ENCODE peak calls at places on chromosomes 4 and X, in seven cellular contexts. Y is brain microvascular endothelial cell; E is AG04450; T is NB4; C is stimulated activated CD4-positive, alpha-beta T cell treated with anti-CD3 and anti-CD28 coated beads, Interleukin-15, amount 100 ng/mL, for 1 hour; O is fibroblast of lung; N is activated CD4-positive, alpha-beta T cell treated with anti-CD3 and anti-CD28 coated beads, Interleukin-2, amount 50 U/mL, for 1 hour. M is an unnamed sample.
A peak's percentile ranks its signal among the peaks of the same experiment; 100 is the strongest.

GRCh38 chr4:14607001-14607400 is 395.3 kb upstream of the CPEB2 start:
- DNase-seq in E (no peak), T (no peak), N (no peak), Y (no peak), O (no peak), C (no peak), M (no peak)

GRCh38 chr4:174120446-174121142 is 162.9 kb downstream of the FBXO8 start:
- DNase-seq in E (peak; percentile 27), C (no peak), T (peak; percentile 68), Y (peak; percentile 67), N (no peak), O (peak; percentile 90), M (peak; percentile 31)

GRCh38 chr4:86857341-86858052 is 8.3 kb upstream of the SLC10A6 start:
- DNase-seq in O (no peak), Y (no peak), C (no peak), T (no peak), E (no peak), N (no peak), M (no peak)

GRCh38 chr4:81032174-81032551 is 1.7 kb downstream of the BMP3 start:
- DNase-seq in T (no peak), E (no peak), O (no peak), Y (no peak), N (no peak), C (no peak), M (no peak)

GRCh38 chr4:152586668-152587067 is 50.8 kb upstream of the FBXW7 start:
- DNase-seq in C (no peak), O (no peak), N (no peak), Y (no peak), E (no peak), T (peak; percentile 70), M (no peak)

GRCh38 chr4:70651864-70652506 is 14.3 kb downstream of the JCHAIN start:
- DNase-seq in E (no peak), T (peak; percentile 45), N (no peak), C (no peak), O (peak; percentile 66), Y (no peak), M (peak; percentile 11)

GRCh38 chr4:53734584-53735363 is 143.5 kb upstream of the LNX1 start:
- DNase-seq in N (no peak), T (peak; percentile 32), Y (peak; percentile 28), E (no peak), C (no peak), O (peak; percentile 59), M (peak; percentile 46)

GRCh38 chrX:110409925-110410324 is 51.3 kb downstream of the RTL9 start:
- DNase-seq in Y (peak; percentile 61), T (peak; percentile 25), N (no peak), O (peak; percentile 48), C (peak; percentile 1), E (no peak), M (no peak)

GRCh38 chr4:136768925-136769275 is 763.4 kb downstream of the PCDH18 start:
- DNase-seq in T (no peak), Y (no peak), N (no peak), C (no peak), E (no peak), O (no peak), M (no peak)

GRCh38 chr4:109472343-109472761 is 38.7 kb downstream of the SEC24B start:
- DNase-seq in E (peak; percentile 30), C (no peak), T (peak; percentile 51), N (no peak), O (peak; percentile 70), Y (peak; percentile 42), M (peak; percentile 27)

GRCh38 chr4:68342139-68342538 is 7.8 kb downstream of the YTHDC1 start:
- DNase-seq in C (no peak), T (no peak), E (no peak), Y (peak; percentile 92), O (peak; percentile 64), N (no peak), M (no peak)

GRCh38 chr4:10157478-10158354 is 41.1 kb upstream of the WDR1 start:
- DNase-seq in O (peak; percentile 83), N (peak; percentile 20), C (no peak), Y (peak; percentile 73), T (peak; percentile 72), E (peak; percentile 66), M (no peak)

GRCh38 chrX:10486373-10486772 is 134.0 kb downstream of the MID1 start:
- DNase-seq in T (no peak), E (peak; percentile 24), O (peak; percentile 47), C (no peak), N (no peak), Y (peak; percentile 56), M (peak; percentile 46)

GRCh38 chr4:158906073-158906472 is 137.2 kb downstream of the FNIP2 start:
- DNase-seq in N (no peak), E (no peak), Y (no peak), C (no peak), O (no peak), T (no peak), M (no peak)

GRCh38 chrX:69179380-69179911 is 14.2 kb upstream of the PJA1 start:
- DNase-seq in E (peak; percentile 1), Y (no peak), T (no peak), N (no peak), C (no peak), O (peak; percentile 24), M (no peak)

GRCh38 chrX:11437642-11438379 is 144.6 kb downstream of the AMELX start:
- DNase-seq in O (peak; percentile 53), N (no peak), T (no peak), C (no peak), E (no peak), Y (peak; percentile 85), M (no peak)

GRCh38 chr4:23930750-23931488 is 41.1 kb upstream of the PPARGC1A start:
- DNase-seq in Y (peak; percentile 64), N (no peak), O (peak; percentile 63), C (no peak), E (no peak), T (no peak), M (no peak)

GRCh38 chrX:55057691-55058249 is 17.1 kb upstream of the PAGE2B start:
- DNase-seq in O (peak; percentile 46), T (peak; percentile 20), Y (peak; percentile 57), E (no peak), N (peak; percentile 25), C (no peak), M (no peak)

GRCh38 chr4:109026588-109026987 is 263.7 kb upstream of the ETNPPL start:
- DNase-seq in C (no peak), O (no peak), Y (peak; percentile 35), T (no peak), N (no peak), E (peak; percentile 10), M (no peak)

GRCh38 chr4:65737672-65738071 is 67.4 kb upstream of the EPHA5 start:
- DNase-seq in Y (no peak), C (no peak), O (no peak), E (no peak), N (no peak), T (no peak), M (no peak)

GRCh38 chrX:46916273-46916672 is 4.1 kb downstream of the JADE3 start:
- DNase-seq in N (no peak), T (no peak), Y (no peak), O (no peak), C (no peak), E (no peak), M (no peak)

GRCh38 chrX:145817666-145818521 is at the start of gene SLITRK2:
- DNase-seq in O (peak; percentile 69), C (no peak), E (no peak), N (no peak), T (no peak), Y (no peak), M (no peak)

GRCh38 chrX:129932792-129933321 is 26.9 kb downstream of the UTP14A start:
- DNase-seq in T (peak; percentile 40), O (no peak), E (no peak), N (no peak), Y (no peak), C (no peak), M (no peak)

GRCh38 chr4:3732076-3733028 is 33.8 kb upstream of the ADRA2C start:
- DNase-seq in Y (no peak), C (no peak), N (no peak), T (no peak), E (no peak), O (no peak), M (no peak)

GRCh38 chrX:154044045-154044444 is 24.3 kb upstream of the IRAK1 start:
- DNase-seq in Y (no peak), O (no peak), C (no peak), E (no peak), T (no peak), N (no peak), M (no peak)

GRCh38 chrX:138775501-138775900 is 64.0 kb upstream of the FGF13 start:
- DNase-seq in E (no peak), N (no peak), O (peak; percentile 54), T (peak; percentile 23), C (no peak), Y (no peak), M (no peak)

GRCh38 chrX:150202641-150203248 is 160.4 kb upstream of the MAMLD1 start:
- DNase-seq in Y (peak; percentile 50), O (peak; percentile 81), E (no peak), C (no peak), N (no peak), T (peak; percentile 44), M (no peak)

M was measured in AG09309.